ENCODE peak calls at places on chromosome 6, in six cellular contexts. S is neural progenitor cell; Q is uterus; A is HCT116; Z is CD4-positive, CD25-positive, alpha-beta regulatory T cell; H is left lung. G is an unnamed sample. For H3K4me1, the result is how much of the 10 kb centered on the place peaks cover.

GRCh38 chr6:62523630-62524029 is 237.6 kb upstream of the KHDRBS2 start:
- DNase-seq in S (no peak), Q (no peak), A (no peak), Z (no peak), H (no peak), G (no peak)

GRCh38 chr6:145235207-145235606 is 500.1 kb downstream of the EPM2A start:
- DNase-seq in S (no peak), Q (no peak), A (no peak), Z (no peak), H (no peak), G (no peak)

GRCh38 chr6:12328701-12329100 is 38.5 kb downstream of the EDN1 start:
- DNase-seq in S (no peak), Q (no peak), A (no peak), Z (no peak), H (no peak), G (no peak)

GRCh38 chr6:166365806-166366205 is 16.9 kb downstream of the MPC1 start:
- DNase-seq in S (peak), Q (no peak), A (no peak), Z (no peak), H (no peak), G (no peak)

GRCh38 chr6:39904946-39905639 is 29.2 kb downstream of the MOCS1 start:
- DNase-seq in S (no peak), Q (no peak), A (no peak), Z (no peak), H (no peak), G (no peak)

GRCh38 chr6:26233608-26234420 is 131.2 kb upstream of the BTN3A2 start:
- DNase-seq in S (peak), Q (peak), A (no peak), Z (peak), H (peak), G (no peak)

GRCh38 chr6:22952076-22952475 is 382.7 kb downstream of the HDGFL1 start:
- DNase-seq in S (no peak), Q (no peak), A (no peak), Z (no peak), H (no peak), G (no peak)

GRCh38 chr6:112296122-112296521 is 41.8 kb upstream of the LAMA4 start:
- DNase-seq in S (peak), Q (no peak), A (peak), Z (no peak), H (no peak), G (no peak)

GRCh38 chr6:166779381-166779780 is 152.3 kb upstream of the RPS6KA2 start:
- DNase-seq in S (no peak), Q (no peak), A (no peak), Z (no peak), H (no peak), G (no peak)

GRCh38 chr6:2448826-2449571 is 203.6 kb upstream of the GMDS start:
- DNase-seq in S (peak), Q (no peak), A (peak), Z (peak), H (no peak), G (no peak)

GRCh38 chr6:134186355-134186754 is 131.6 kb downstream of the SGK1 start:
- DNase-seq in S (no peak), Q (no peak), A (no peak), Z (peak), H (no peak), G (no peak)

GRCh38 chr6:112475083-112475482 is 128.0 kb downstream of the RFPL4B start:
- DNase-seq in S (no peak), Q (no peak), A (no peak), Z (no peak), H (no peak), G (no peak)

GRCh38 chr6:1607236-1607556 is 2.5 kb upstream of the FOXC1 start:
- DNase-seq in S (no peak), Q (no peak), A (no peak), Z (no peak), H (no peak), G (no peak)

GRCh38 chr6:51398064-51398740 is 579.5 kb downstream of the TFAP2B start:
- DNase-seq in S (no peak), Q (no peak), A (no peak), Z (no peak), H (peak), G (no peak)

GRCh38 chr6:143675946-143676345 is 1.8 kb upstream of the PHACTR2 start:
- DNase-seq in S (no peak), Q (no peak), A (no peak), Z (no peak), H (no peak), G (no peak)

GRCh38 chr6:143673638-143674037 is 4.1 kb upstream of the PHACTR2 start:
- DNase-seq in S (peak), Q (peak), A (peak), Z (no peak), H (no peak), G (no peak)

GRCh38 chr6:143676437-143677045 is 1.2 kb upstream of the PHACTR2 start:
- DNase-seq in S (peak), Q (no peak), A (no peak), Z (no peak), H (no peak), G (no peak)

GRCh38 chr6:143674466-143675114 is 3.2 kb upstream of the PHACTR2 start:
- DNase-seq in S (peak), Q (no peak), A (no peak), Z (no peak), H (no peak), G (no peak)

DNA sequence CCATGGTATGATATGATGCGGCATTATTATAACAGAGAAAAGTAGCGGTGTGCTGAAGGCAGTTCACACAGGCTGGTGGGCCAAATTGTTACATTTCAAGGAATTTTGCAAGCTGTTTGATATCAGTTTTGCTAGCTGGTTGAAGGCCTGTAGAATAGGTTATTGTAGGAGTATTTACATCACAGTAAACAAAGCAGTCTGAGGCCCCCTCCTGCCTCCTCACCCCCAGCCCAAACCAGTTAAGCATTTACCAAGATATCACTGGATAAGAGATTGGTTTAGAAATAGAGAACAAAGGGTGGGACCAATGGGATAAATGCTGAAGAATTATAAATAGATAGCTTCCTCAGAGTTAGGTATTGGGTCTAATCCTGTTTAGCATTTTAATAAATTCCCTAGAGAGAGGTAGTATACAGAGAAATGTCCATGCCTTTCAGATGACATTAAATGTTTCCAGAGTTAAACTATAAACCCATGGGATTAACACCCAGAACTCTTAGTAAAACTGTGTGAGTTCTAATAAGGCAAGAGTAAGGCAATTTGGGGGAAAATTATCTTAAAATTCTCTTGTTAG is 2.4 kb upstream of the PHACTR2 start:
- DNase-seq in S (peak), Q (no peak), A (no peak), Z (no peak), H (no peak), G (no peak)
- H3K4me1 ChIP-seq in S (half or more), Q (under half), A (half or more), Z (under half), H (under half), G (under half)

GRCh38 chr6:7905416-7905815 is 5.2 kb downstream of the TXNDC5 start:
- DNase-seq in S (no peak), Q (no peak), A (no peak), Z (no peak), H (no peak), G (no peak)

GRCh38 chr6:7904654-7905319 is 5.8 kb downstream of the TXNDC5 start:
- DNase-seq in S (no peak), Q (no peak), A (no peak), Z (no peak), H (no peak), G (no peak)

GRCh38 chr6:7909323-7910276 is 988 bp downstream of the TXNDC5 start:
- DNase-seq in S (peak), Q (no peak), A (no peak), Z (peak), H (peak), G (peak)

GRCh38 chr6:7907159-7907558 is 3.4 kb downstream of the TXNDC5 start:
- DNase-seq in S (no peak), Q (no peak), A (no peak), Z (no peak), H (no peak), G (no peak)

DNA sequence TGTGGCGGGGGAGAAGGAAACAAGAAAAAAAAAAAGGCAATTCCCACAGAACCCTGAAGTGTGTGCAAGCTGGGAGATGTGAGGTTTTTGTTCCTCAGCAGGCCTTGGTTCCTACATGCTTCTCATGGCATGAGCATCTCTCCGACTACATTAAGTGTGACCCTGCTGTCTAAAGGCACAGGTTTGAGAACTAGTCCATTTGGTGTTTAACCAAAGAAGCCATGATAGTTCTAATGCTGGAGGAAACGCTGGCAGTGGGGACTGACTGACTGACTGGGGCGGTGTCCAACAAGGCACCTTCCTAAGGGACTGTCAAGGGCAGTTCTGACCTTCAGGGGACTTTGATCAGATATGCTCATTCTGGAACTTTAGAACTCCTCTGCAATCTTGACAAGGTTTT is 3.8 kb downstream of the TXNDC5 start:
- DNase-seq in S (no peak), Q (no peak), A (no peak), Z (no peak), H (no peak), G (no peak)
- H3K4me1 ChIP-seq in S (under half), Q (under half), A (under half), Z (under half), H (under half), G (under half)

GRCh38 chr6:150119256-150119655 is 23.6 kb upstream of the PPP1R14C start:
- DNase-seq in S (no peak), Q (no peak), A (no peak), Z (no peak), H (no peak), G (no peak)
- H3K4me1 ChIP-seq in S (under half), Q (under half), A (under half), Z (under half), H (under half), G (under half)

GRCh38 chr6:35717449-35718353 is 19.1 kb upstream of the ARMC12 start:
- DNase-seq in S (no peak), Q (no peak), A (no peak), Z (no peak), H (no peak), G (no peak)
- H3K4me1 ChIP-seq in S (under half), Q (under half), A (under half), Z (under half), H (under half), G (under half)

GRCh38 chr6:33018904-33019303 is 9.5 kb upstream of the HLA-DOA start:
- DNase-seq in S (no peak), Q (peak), A (no peak), Z (no peak), H (peak), G (peak)

GRCh38 chr6:33023536-33023935 is 14.1 kb upstream of the HLA-DOA start:
- DNase-seq in S (no peak), Q (no peak), A (no peak), Z (no peak), H (no peak), G (no peak)

GRCh38 chr6:33018418-33018817 is 9.0 kb upstream of the HLA-DOA start:
- DNase-seq in S (no peak), Q (no peak), A (no peak), Z (no peak), H (no peak), G (no peak)

GRCh38 chr6:33019358-33019757 is 10.0 kb upstream of the HLA-DOA start:
- DNase-seq in S (no peak), Q (no peak), A (no peak), Z (no peak), H (no peak), G (no peak)

GRCh38 chr6:33021917-33022316 is 12.5 kb upstream of the HLA-DOA start:
- DNase-seq in S (no peak), Q (no peak), A (no peak), Z (no peak), H (no peak), G (no peak)
- H3K4me1 ChIP-seq in S (under half), Q (under half), A (under half), Z (under half), H (under half), G (under half)

GRCh38 chr6:16750566-16750965 is 10.7 kb downstream of the ATXN1 start:
- DNase-seq in S (no peak), Q (no peak), A (no peak), Z (no peak), H (no peak), G (no peak)
- H3K4me1 ChIP-seq in S (under half), Q (under half), A (under half), Z (under half), H (under half), G (half or more)

DNA sequence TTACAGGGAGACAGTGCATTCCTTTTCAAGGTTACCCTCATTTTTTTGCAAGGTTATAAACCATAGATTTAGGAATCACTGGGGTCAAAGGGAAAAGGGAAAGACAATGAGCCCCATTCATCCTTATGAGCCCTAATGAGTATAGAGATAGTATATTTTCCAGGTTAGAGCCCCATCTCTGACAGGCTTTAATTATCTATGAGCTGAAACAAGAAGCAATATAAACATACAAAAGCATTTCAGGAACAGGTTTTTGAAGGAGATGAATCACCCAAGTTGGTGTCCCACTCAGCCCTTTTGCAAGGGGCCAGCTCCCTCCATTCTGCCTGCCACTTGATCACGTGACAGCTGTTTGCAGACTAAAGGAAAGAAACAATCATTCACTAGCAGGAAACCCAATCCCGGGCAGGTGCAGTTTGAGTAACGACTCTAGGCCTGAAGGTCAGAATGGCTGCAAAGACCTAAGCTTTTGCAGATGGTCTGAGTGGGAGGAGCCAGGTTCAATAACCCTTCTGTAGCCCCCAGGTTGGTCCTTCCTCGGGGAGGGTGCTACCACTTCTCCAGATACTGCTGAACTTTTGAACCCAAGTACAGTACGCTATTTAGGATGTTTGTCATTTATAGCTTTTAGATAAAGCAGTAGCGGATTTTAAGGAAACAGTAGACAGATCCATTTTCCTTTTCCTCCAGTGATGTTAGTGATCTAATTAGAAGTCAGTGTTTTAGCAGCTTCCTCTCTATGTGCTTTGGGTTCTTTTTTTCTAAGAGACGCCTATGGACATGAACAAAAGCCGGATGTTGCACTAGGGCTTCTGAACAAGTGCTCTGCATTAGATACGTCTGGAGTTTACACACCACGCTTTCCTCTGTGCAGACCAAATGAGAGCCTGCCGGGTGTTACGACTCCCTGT is 253.2 kb downstream of the SOX4 start:
- DNase-seq in S (peak), Q (no peak), A (no peak), Z (peak), H (no peak), G (no peak)
- H3K4me1 ChIP-seq in S (under half), Q (under half), A (under half), Z (under half), H (under half), G (under half)

GRCh38 chr6:43122146-43122545 is 46.0 kb downstream of the PTK7 start:
- DNase-seq in S (no peak), Q (no peak), A (no peak), Z (no peak), H (no peak), G (no peak)

GRCh38 chr6:43125555-43125954 is 45.5 kb upstream of the SRF start:
- DNase-seq in S (no peak), Q (no peak), A (no peak), Z (no peak), H (no peak), G (no peak)

GRCh38 chr6:43125119-43125518 is 46.0 kb upstream of the SRF start:
- DNase-seq in S (no peak), Q (no peak), A (no peak), Z (no peak), H (no peak), G (no peak)

GRCh38 chr6:43124481-43124880 is 46.6 kb upstream of the SRF start:
- DNase-seq in S (no peak), Q (no peak), A (no peak), Z (no peak), H (no peak), G (no peak)

GRCh38 chr6:43123691-43124314 is 47.3 kb upstream of the SRF start:
- DNase-seq in S (no peak), Q (no peak), A (no peak), Z (no peak), H (no peak), G (no peak)
- H3K4me1 ChIP-seq in S (under half), Q (under half), A (half or more), Z (under half), H (under half), G (under half)

G was measured in psoas muscle.